ENCODE peak calls at places on chromosomes 16 and 17, in eight cellular contexts. One of them, this sample, is unnamed.

GRCh38 chr16:4801051-4801961 is 1.1 kb downstream of the ROGDI start:
- DNase-seq in iPS-NIHi11: no peak
- DNase-seq in fibroblast of the conjunctiva: no peak
- DNase-seq in activated CD4-positive, CD25-positive, alpha-beta regulatory T cell: no peak
- DNase-seq in activated T-helper 9 cell treated with anti-CD3 and anti-CD28 coated beads, Interleukin-2, amount 50 U/mL, for 16 hours: no peak
- DNase-seq in heart right ventricle: no peak
- DNase-seq in NCI-H2171 treated with DMSO at 0.1 percent for 48 hours: peak; percentile 50
- DNase-seq in upper lobe of right lung: no peak
- DNase-seq in this sample: no peak

GRCh38 chr16:23690771-23691482 is 12.2 kb downstream of the PLK1 start:
- DNase-seq in iPS-NIHi11: no peak
- DNase-seq in fibroblast of the conjunctiva: no peak
- DNase-seq in activated CD4-positive, CD25-positive, alpha-beta regulatory T cell: no peak
- DNase-seq in activated T-helper 9 cell treated with anti-CD3 and anti-CD28 coated beads, Interleukin-2, amount 50 U/mL, for 16 hours: no peak
- DNase-seq in heart right ventricle: no peak
- DNase-seq in NCI-H2171 treated with DMSO at 0.1 percent for 48 hours: no peak
- DNase-seq in upper lobe of right lung: no peak
- DNase-seq in this sample: no peak

GRCh38 chr16:29820730-29821662 is 734 bp downstream of the MVP start:
- DNase-seq in iPS-NIHi11: no peak
- DNase-seq in fibroblast of the conjunctiva: no peak
- DNase-seq in activated CD4-positive, CD25-positive, alpha-beta regulatory T cell: peak; percentile 22
- DNase-seq in activated T-helper 9 cell treated with anti-CD3 and anti-CD28 coated beads, Interleukin-2, amount 50 U/mL, for 16 hours: peak; percentile 37
- DNase-seq in heart right ventricle: no peak
- DNase-seq in NCI-H2171 treated with DMSO at 0.1 percent for 48 hours: peak; percentile 31
- DNase-seq in upper lobe of right lung: peak; percentile 91
- DNase-seq in this sample: no peak

GRCh38 chr16:55283776-55284717 is 40.0 kb upstream of the IRX6 start:
- DNase-seq in iPS-NIHi11: no peak
- DNase-seq in fibroblast of the conjunctiva: peak; percentile 62
- DNase-seq in activated CD4-positive, CD25-positive, alpha-beta regulatory T cell: no peak
- DNase-seq in activated T-helper 9 cell treated with anti-CD3 and anti-CD28 coated beads, Interleukin-2, amount 50 U/mL, for 16 hours: no peak
- DNase-seq in heart right ventricle: no peak
- DNase-seq in NCI-H2171 treated with DMSO at 0.1 percent for 48 hours: no peak
- DNase-seq in upper lobe of right lung: no peak
- DNase-seq in this sample: no peak

GRCh38 chr16:2438121-2438520 is 8.9 kb downstream of the CCNF start:
- DNase-seq in iPS-NIHi11: no peak
- DNase-seq in fibroblast of the conjunctiva: no peak
- DNase-seq in activated CD4-positive, CD25-positive, alpha-beta regulatory T cell: no peak
- DNase-seq in activated T-helper 9 cell treated with anti-CD3 and anti-CD28 coated beads, Interleukin-2, amount 50 U/mL, for 16 hours: no peak
- DNase-seq in heart right ventricle: no peak
- DNase-seq in NCI-H2171 treated with DMSO at 0.1 percent for 48 hours: no peak
- DNase-seq in upper lobe of right lung: no peak
- DNase-seq in this sample: no peak

GRCh38 chr17:75160211-75160610 is 5.9 kb upstream of the JPT1 start:
- DNase-seq in iPS-NIHi11: no peak
- DNase-seq in fibroblast of the conjunctiva: no peak
- DNase-seq in activated CD4-positive, CD25-positive, alpha-beta regulatory T cell: no peak
- DNase-seq in activated T-helper 9 cell treated with anti-CD3 and anti-CD28 coated beads, Interleukin-2, amount 50 U/mL, for 16 hours: no peak
- DNase-seq in heart right ventricle: no peak
- DNase-seq in NCI-H2171 treated with DMSO at 0.1 percent for 48 hours: no peak
- DNase-seq in upper lobe of right lung: no peak
- DNase-seq in this sample: no peak

GRCh38 chr17:73334771-73335513 is 23.1 kb upstream of the CDC42EP4 start:
- DNase-seq in iPS-NIHi11: no peak
- DNase-seq in fibroblast of the conjunctiva: no peak
- DNase-seq in activated CD4-positive, CD25-positive, alpha-beta regulatory T cell: no peak
- DNase-seq in activated T-helper 9 cell treated with anti-CD3 and anti-CD28 coated beads, Interleukin-2, amount 50 U/mL, for 16 hours: no peak
- DNase-seq in heart right ventricle: no peak
- DNase-seq in NCI-H2171 treated with DMSO at 0.1 percent for 48 hours: no peak
- DNase-seq in upper lobe of right lung: no peak
- DNase-seq in this sample: no peak

GRCh38 chr16:13435873-13436474 is 484.0 kb upstream of the ERCC4 start:
- DNase-seq in iPS-NIHi11: peak; percentile 23
- DNase-seq in fibroblast of the conjunctiva: no peak
- DNase-seq in activated CD4-positive, CD25-positive, alpha-beta regulatory T cell: no peak
- DNase-seq in activated T-helper 9 cell treated with anti-CD3 and anti-CD28 coated beads, Interleukin-2, amount 50 U/mL, for 16 hours: no peak
- DNase-seq in heart right ventricle: no peak
- DNase-seq in NCI-H2171 treated with DMSO at 0.1 percent for 48 hours: no peak
- DNase-seq in upper lobe of right lung: no peak
- DNase-seq in this sample: no peak

GRCh38 chr17:60039509-60040442 is 38.9 kb downstream of the HEATR6 start:
- DNase-seq in iPS-NIHi11: no peak
- DNase-seq in fibroblast of the conjunctiva: no peak
- DNase-seq in activated CD4-positive, CD25-positive, alpha-beta regulatory T cell: no peak
- DNase-seq in activated T-helper 9 cell treated with anti-CD3 and anti-CD28 coated beads, Interleukin-2, amount 50 U/mL, for 16 hours: no peak
- DNase-seq in heart right ventricle: no peak
- DNase-seq in NCI-H2171 treated with DMSO at 0.1 percent for 48 hours: peak; percentile 90
- DNase-seq in upper lobe of right lung: no peak
- DNase-seq in this sample: no peak

GRCh38 chr17:16106161-16106891 is 106.7 kb downstream of the TTC19 start:
- DNase-seq in iPS-NIHi11: no peak
- DNase-seq in fibroblast of the conjunctiva: peak; percentile 28
- DNase-seq in activated CD4-positive, CD25-positive, alpha-beta regulatory T cell: no peak
- DNase-seq in activated T-helper 9 cell treated with anti-CD3 and anti-CD28 coated beads, Interleukin-2, amount 50 U/mL, for 16 hours: no peak
- DNase-seq in heart right ventricle: no peak
- DNase-seq in NCI-H2171 treated with DMSO at 0.1 percent for 48 hours: peak; percentile 37
- DNase-seq in upper lobe of right lung: no peak
- DNase-seq in this sample: no peak

GRCh38 chr17:64200080-64201042 is 62.7 kb downstream of the TEX2 start:
- DNase-seq in iPS-NIHi11: no peak
- DNase-seq in fibroblast of the conjunctiva: no peak
- DNase-seq in activated CD4-positive, CD25-positive, alpha-beta regulatory T cell: no peak
- DNase-seq in activated T-helper 9 cell treated with anti-CD3 and anti-CD28 coated beads, Interleukin-2, amount 50 U/mL, for 16 hours: no peak
- DNase-seq in heart right ventricle: no peak
- DNase-seq in NCI-H2171 treated with DMSO at 0.1 percent for 48 hours: peak; percentile 10
- DNase-seq in upper lobe of right lung: no peak
- DNase-seq in this sample: no peak

GRCh38 chr17:51739245-51739886 is 419.1 kb downstream of the CA10 start:
- DNase-seq in iPS-NIHi11: no peak
- DNase-seq in fibroblast of the conjunctiva: no peak
- DNase-seq in activated CD4-positive, CD25-positive, alpha-beta regulatory T cell: no peak
- DNase-seq in activated T-helper 9 cell treated with anti-CD3 and anti-CD28 coated beads, Interleukin-2, amount 50 U/mL, for 16 hours: no peak
- DNase-seq in heart right ventricle: no peak
- DNase-seq in NCI-H2171 treated with DMSO at 0.1 percent for 48 hours: no peak
- DNase-seq in upper lobe of right lung: no peak
- DNase-seq in this sample: no peak

GRCh38 chr17:80800775-80801391 is 190.8 kb upstream of the CHMP6 start:
- DNase-seq in iPS-NIHi11: peak; percentile 42
- DNase-seq in fibroblast of the conjunctiva: no peak
- DNase-seq in activated CD4-positive, CD25-positive, alpha-beta regulatory T cell: no peak
- DNase-seq in activated T-helper 9 cell treated with anti-CD3 and anti-CD28 coated beads, Interleukin-2, amount 50 U/mL, for 16 hours: no peak
- DNase-seq in heart right ventricle: no peak
- DNase-seq in NCI-H2171 treated with DMSO at 0.1 percent for 48 hours: peak; percentile 19
- DNase-seq in upper lobe of right lung: no peak
- DNase-seq in this sample: no peak

GRCh38 chr16:71966932-71967331 is 33.3 kb downstream of the PKD1L3 start:
- DNase-seq in iPS-NIHi11: no peak
- DNase-seq in fibroblast of the conjunctiva: no peak
- DNase-seq in activated CD4-positive, CD25-positive, alpha-beta regulatory T cell: no peak
- DNase-seq in activated T-helper 9 cell treated with anti-CD3 and anti-CD28 coated beads, Interleukin-2, amount 50 U/mL, for 16 hours: no peak
- DNase-seq in heart right ventricle: no peak
- DNase-seq in NCI-H2171 treated with DMSO at 0.1 percent for 48 hours: no peak
- DNase-seq in upper lobe of right lung: no peak
- DNase-seq in this sample: no peak

GRCh38 chr16:66471264-66471663 is 44.2 kb downstream of the BEAN1 start:
- DNase-seq in iPS-NIHi11: no peak
- DNase-seq in fibroblast of the conjunctiva: no peak
- DNase-seq in activated CD4-positive, CD25-positive, alpha-beta regulatory T cell: no peak
- DNase-seq in activated T-helper 9 cell treated with anti-CD3 and anti-CD28 coated beads, Interleukin-2, amount 50 U/mL, for 16 hours: no peak
- DNase-seq in heart right ventricle: no peak
- DNase-seq in NCI-H2171 treated with DMSO at 0.1 percent for 48 hours: no peak
- DNase-seq in upper lobe of right lung: no peak
- DNase-seq in this sample: no peak

GRCh38 chr17:32912218-32912897 is 15.6 kb upstream of the TMEM98 start:
- DNase-seq in iPS-NIHi11: peak; percentile 40
- DNase-seq in fibroblast of the conjunctiva: no peak
- DNase-seq in activated CD4-positive, CD25-positive, alpha-beta regulatory T cell: no peak
- DNase-seq in activated T-helper 9 cell treated with anti-CD3 and anti-CD28 coated beads, Interleukin-2, amount 50 U/mL, for 16 hours: no peak
- DNase-seq in heart right ventricle: peak; percentile 29
- DNase-seq in NCI-H2171 treated with DMSO at 0.1 percent for 48 hours: no peak
- DNase-seq in upper lobe of right lung: peak; percentile 83
- DNase-seq in this sample: no peak

GRCh38 chr17:29777663-29778062 is 152.4 kb downstream of the SSH2 start:
- DNase-seq in iPS-NIHi11: no peak
- DNase-seq in fibroblast of the conjunctiva: no peak
- DNase-seq in activated CD4-positive, CD25-positive, alpha-beta regulatory T cell: no peak
- DNase-seq in activated T-helper 9 cell treated with anti-CD3 and anti-CD28 coated beads, Interleukin-2, amount 50 U/mL, for 16 hours: no peak
- DNase-seq in heart right ventricle: no peak
- DNase-seq in NCI-H2171 treated with DMSO at 0.1 percent for 48 hours: no peak
- DNase-seq in upper lobe of right lung: no peak
- DNase-seq in this sample: no peak

GRCh38 chr17:258045-258734 is 76.7 kb upstream of the DOC2B start:
- DNase-seq in iPS-NIHi11: no peak
- DNase-seq in fibroblast of the conjunctiva: no peak
- DNase-seq in activated CD4-positive, CD25-positive, alpha-beta regulatory T cell: no peak
- DNase-seq in activated T-helper 9 cell treated with anti-CD3 and anti-CD28 coated beads, Interleukin-2, amount 50 U/mL, for 16 hours: no peak
- DNase-seq in heart right ventricle: no peak
- DNase-seq in NCI-H2171 treated with DMSO at 0.1 percent for 48 hours: no peak
- DNase-seq in upper lobe of right lung: peak; percentile 43
- DNase-seq in this sample: no peak

GRCh38 chr16:23174622-23175021 is 7.9 kb upstream of the SCNN1G start:
- DNase-seq in iPS-NIHi11: peak; percentile 41
- DNase-seq in fibroblast of the conjunctiva: no peak
- DNase-seq in activated CD4-positive, CD25-positive, alpha-beta regulatory T cell: no peak
- DNase-seq in activated T-helper 9 cell treated with anti-CD3 and anti-CD28 coated beads, Interleukin-2, amount 50 U/mL, for 16 hours: no peak
- DNase-seq in heart right ventricle: no peak
- DNase-seq in NCI-H2171 treated with DMSO at 0.1 percent for 48 hours: no peak
- DNase-seq in upper lobe of right lung: no peak
- DNase-seq in this sample: no peak

GRCh38 chr17:50175035-50175788 is 9.4 kb downstream of the SGCA start:
- DNase-seq in iPS-NIHi11: no peak
- DNase-seq in fibroblast of the conjunctiva: no peak
- DNase-seq in activated CD4-positive, CD25-positive, alpha-beta regulatory T cell: no peak
- DNase-seq in activated T-helper 9 cell treated with anti-CD3 and anti-CD28 coated beads, Interleukin-2, amount 50 U/mL, for 16 hours: no peak
- DNase-seq in heart right ventricle: no peak
- DNase-seq in NCI-H2171 treated with DMSO at 0.1 percent for 48 hours: peak; percentile 84
- DNase-seq in upper lobe of right lung: no peak
- DNase-seq in this sample: no peak

GRCh38 chr16:80100846-80101451 is 439.8 kb upstream of the DYNLRB2 start:
- DNase-seq in iPS-NIHi11: no peak
- DNase-seq in fibroblast of the conjunctiva: no peak
- DNase-seq in activated CD4-positive, CD25-positive, alpha-beta regulatory T cell: no peak
- DNase-seq in activated T-helper 9 cell treated with anti-CD3 and anti-CD28 coated beads, Interleukin-2, amount 50 U/mL, for 16 hours: no peak
- DNase-seq in heart right ventricle: no peak
- DNase-seq in NCI-H2171 treated with DMSO at 0.1 percent for 48 hours: no peak
- DNase-seq in upper lobe of right lung: no peak
- DNase-seq in this sample: no peak

GRCh38 chr17:70130274-70130673 is 39.1 kb upstream of the KCNJ2 start:
- DNase-seq in iPS-NIHi11: no peak
- DNase-seq in fibroblast of the conjunctiva: no peak
- DNase-seq in activated CD4-positive, CD25-positive, alpha-beta regulatory T cell: no peak
- DNase-seq in activated T-helper 9 cell treated with anti-CD3 and anti-CD28 coated beads, Interleukin-2, amount 50 U/mL, for 16 hours: no peak
- DNase-seq in heart right ventricle: no peak
- DNase-seq in NCI-H2171 treated with DMSO at 0.1 percent for 48 hours: no peak
- DNase-seq in upper lobe of right lung: no peak
- DNase-seq in this sample: no peak

GRCh38 chr16:54265558-54266213 is 20.9 kb downstream of the IRX3 start:
- DNase-seq in iPS-NIHi11: no peak
- DNase-seq in fibroblast of the conjunctiva: no peak
- DNase-seq in activated CD4-positive, CD25-positive, alpha-beta regulatory T cell: no peak
- DNase-seq in activated T-helper 9 cell treated with anti-CD3 and anti-CD28 coated beads, Interleukin-2, amount 50 U/mL, for 16 hours: no peak
- DNase-seq in heart right ventricle: no peak
- DNase-seq in NCI-H2171 treated with DMSO at 0.1 percent for 48 hours: no peak
- DNase-seq in upper lobe of right lung: no peak
- DNase-seq in this sample: no peak

GRCh38 chr16:28538733-28539596 is at the start of gene NUPR1:
- DNase-seq in iPS-NIHi11: peak; percentile 49
- DNase-seq in fibroblast of the conjunctiva: peak; percentile 99
- DNase-seq in activated CD4-positive, CD25-positive, alpha-beta regulatory T cell: no peak
- DNase-seq in activated T-helper 9 cell treated with anti-CD3 and anti-CD28 coated beads, Interleukin-2, amount 50 U/mL, for 16 hours: no peak
- DNase-seq in heart right ventricle: peak; percentile 88
- DNase-seq in NCI-H2171 treated with DMSO at 0.1 percent for 48 hours: no peak
- DNase-seq in upper lobe of right lung: peak; percentile 93
- DNase-seq in this sample: peak; percentile 65

GRCh38 chr16:87831421-87832136 is 37.7 kb downstream of the SLC7A5 start:
- DNase-seq in iPS-NIHi11: no peak
- DNase-seq in fibroblast of the conjunctiva: no peak
- DNase-seq in activated CD4-positive, CD25-positive, alpha-beta regulatory T cell: no peak
- DNase-seq in activated T-helper 9 cell treated with anti-CD3 and anti-CD28 coated beads, Interleukin-2, amount 50 U/mL, for 16 hours: no peak
- DNase-seq in heart right ventricle: no peak
- DNase-seq in NCI-H2171 treated with DMSO at 0.1 percent for 48 hours: no peak
- DNase-seq in upper lobe of right lung: no peak
- DNase-seq in this sample: no peak

GRCh38 chr17:16486373-16487250 is 5.4 kb downstream of the LRRC75A start:
- DNase-seq in iPS-NIHi11: peak; percentile 61
- DNase-seq in fibroblast of the conjunctiva: peak; percentile 12
- DNase-seq in activated CD4-positive, CD25-positive, alpha-beta regulatory T cell: no peak
- DNase-seq in activated T-helper 9 cell treated with anti-CD3 and anti-CD28 coated beads, Interleukin-2, amount 50 U/mL, for 16 hours: no peak
- DNase-seq in heart right ventricle: peak; percentile 75
- DNase-seq in NCI-H2171 treated with DMSO at 0.1 percent for 48 hours: peak; percentile 93
- DNase-seq in upper lobe of right lung: peak; percentile 93
- DNase-seq in this sample: peak; percentile 73

GRCh38 chr16:67305216-67306071 is 21.1 kb downstream of the KCTD19 start:
- DNase-seq in iPS-NIHi11: no peak
- DNase-seq in fibroblast of the conjunctiva: no peak
- DNase-seq in activated CD4-positive, CD25-positive, alpha-beta regulatory T cell: no peak
- DNase-seq in activated T-helper 9 cell treated with anti-CD3 and anti-CD28 coated beads, Interleukin-2, amount 50 U/mL, for 16 hours: no peak
- DNase-seq in heart right ventricle: no peak
- DNase-seq in NCI-H2171 treated with DMSO at 0.1 percent for 48 hours: no peak
- DNase-seq in upper lobe of right lung: no peak
- DNase-seq in this sample: no peak

GRCh38 chr17:48576479-48577309 is 1.5 kb downstream of the HOXB4 start:
- DNase-seq in iPS-NIHi11: no peak
- DNase-seq in fibroblast of the conjunctiva: no peak
- DNase-seq in activated CD4-positive, CD25-positive, alpha-beta regulatory T cell: no peak
- DNase-seq in activated T-helper 9 cell treated with anti-CD3 and anti-CD28 coated beads, Interleukin-2, amount 50 U/mL, for 16 hours: no peak
- DNase-seq in heart right ventricle: no peak
- DNase-seq in NCI-H2171 treated with DMSO at 0.1 percent for 48 hours: no peak
- DNase-seq in upper lobe of right lung: no peak
- DNase-seq in this sample: no peak

GRCh38 chr17:21287703-21288449 is 3.4 kb downstream of the MAP2K3 start:
- DNase-seq in iPS-NIHi11: peak; percentile 59
- DNase-seq in fibroblast of the conjunctiva: peak; percentile 91
- DNase-seq in activated CD4-positive, CD25-positive, alpha-beta regulatory T cell: peak; percentile 87
- DNase-seq in activated T-helper 9 cell treated with anti-CD3 and anti-CD28 coated beads, Interleukin-2, amount 50 U/mL, for 16 hours: peak; percentile 96
- DNase-seq in heart right ventricle: peak; percentile 95
- DNase-seq in NCI-H2171 treated with DMSO at 0.1 percent for 48 hours: peak; percentile 77
- DNase-seq in upper lobe of right lung: peak; percentile 98
- DNase-seq in this sample: peak; percentile 98

GRCh38 chr17:81390436-81391214 is 4.6 kb upstream of the BAHCC1 start:
- DNase-seq in iPS-NIHi11: no peak
- DNase-seq in fibroblast of the conjunctiva: no peak
- DNase-seq in activated CD4-positive, CD25-positive, alpha-beta regulatory T cell: no peak
- DNase-seq in activated T-helper 9 cell treated with anti-CD3 and anti-CD28 coated beads, Interleukin-2, amount 50 U/mL, for 16 hours: no peak
- DNase-seq in heart right ventricle: no peak
- DNase-seq in NCI-H2171 treated with DMSO at 0.1 percent for 48 hours: no peak
- DNase-seq in upper lobe of right lung: no peak
- DNase-seq in this sample: no peak

This sample was measured in HS-27A.